ENCODE peak calls at places on chromosome 3, in eight cellular contexts. B is stomach, C is H1, M is ovary, H is sigmoid colon, A is A549, W is GM12878, Z is upper lobe of left lung. Y is an unnamed sample.

GRCh38 chr3:31635586-31635985 is 102.9 kb downstream of the STT3B start:
- DNase-seq in B (no peak), C (no peak), M (no peak), H (no peak), A (no peak), W (no peak), Z (no peak), Y (no peak)

GRCh38 chr3:133927543-133928066 is 31.9 kb upstream of the RAB6B start:
- DNase-seq in B (peak), C (no peak), M (peak), H (no peak), A (no peak), W (no peak), Z (peak), Y (no peak)

GRCh38 chr3:25527796-25528195 is 99.7 kb downstream of the RARB start:
- DNase-seq in B (no peak), C (no peak), M (no peak), H (no peak), A (no peak), W (no peak), Z (no peak), Y (no peak)

GRCh38 chr3:53715815-53716483 is 130.3 kb downstream of the CHDH start:
- DNase-seq in B (peak), C (no peak), M (no peak), H (no peak), A (no peak), W (no peak), Z (no peak), Y (no peak)

GRCh38 chr3:116445291-116445841 is at the start of gene LSAMP:
- DNase-seq in B (no peak), C (peak), M (peak), H (peak), A (no peak), W (no peak), Z (peak), Y (no peak)

GRCh38 chr3:20837676-20838302 is 651.8 kb upstream of the SGO1 start:
- DNase-seq in B (peak), C (no peak), M (no peak), H (no peak), A (no peak), W (no peak), Z (no peak), Y (no peak)

GRCh38 chr3:134252766-134253165 is 2.1 kb upstream of the RYK start:
- DNase-seq in B (no peak), C (no peak), M (no peak), H (no peak), A (no peak), W (no peak), Z (no peak), Y (no peak)

GRCh38 chr3:31105438-31106077 is 211.1 kb upstream of the GADL1 start:
- DNase-seq in B (no peak), C (no peak), M (no peak), H (no peak), A (peak), W (no peak), Z (no peak), Y (no peak)

GRCh38 chr3:100650651-100651611 is 41.5 kb downstream of the ADGRG7 start:
- DNase-seq in B (no peak), C (no peak), M (no peak), H (no peak), A (peak), W (peak), Z (no peak), Y (no peak)

GRCh38 chr3:127074900-127075360 is 92.0 kb downstream of the PLXNA1 start:
- DNase-seq in B (no peak), C (no peak), M (no peak), H (peak), A (no peak), W (peak), Z (no peak), Y (no peak)

GRCh38 chr3:175179055-175179454 is 319.9 kb downstream of the NAALADL2 start:
- DNase-seq in B (no peak), C (no peak), M (no peak), H (no peak), A (peak), W (no peak), Z (no peak), Y (no peak)

GRCh38 chr3:30943206-30943605 is 48.7 kb upstream of the GADL1 start:
- DNase-seq in B (no peak), C (no peak), M (no peak), H (no peak), A (no peak), W (no peak), Z (no peak), Y (no peak)

GRCh38 chr3:52805270-52806039 is 10.9 kb downstream of the ITIH3 start:
- DNase-seq in B (no peak), C (no peak), M (no peak), H (no peak), A (no peak), W (no peak), Z (no peak), Y (no peak)

GRCh38 chr3:14804835-14805780 is 13.7 kb upstream of the FGD5 start:
- DNase-seq in B (no peak), C (no peak), M (no peak), H (no peak), A (no peak), W (no peak), Z (no peak), Y (no peak)

GRCh38 chr3:30610702-30611410 is 4.5 kb downstream of the TGFBR2 start:
- DNase-seq in B (no peak), C (no peak), M (no peak), H (no peak), A (no peak), W (no peak), Z (no peak), Y (no peak)

GRCh38 chr3:67109651-67110204 is 111.6 kb downstream of the KBTBD8 start:
- DNase-seq in B (no peak), C (no peak), M (no peak), H (peak), A (peak), W (no peak), Z (no peak), Y (no peak)

GRCh38 chr3:11272913-11273574 is 847 bp downstream of the ATG7 start:
- DNase-seq in B (no peak), C (no peak), M (no peak), H (no peak), A (no peak), W (no peak), Z (no peak), Y (no peak)

GRCh38 chr3:30682434-30683155 is 76.2 kb downstream of the TGFBR2 start:
- DNase-seq in B (no peak), C (no peak), M (no peak), H (no peak), A (no peak), W (no peak), Z (no peak), Y (no peak)

GRCh38 chr3:16239082-16239770 is 25.5 kb downstream of the DPH3 start:
- DNase-seq in B (no peak), C (no peak), M (no peak), H (no peak), A (no peak), W (no peak), Z (peak), Y (no peak)

GRCh38 chr3:182763896-182764295 is 29.4 kb upstream of the ATP11B start:
- DNase-seq in B (no peak), C (no peak), M (no peak), H (no peak), A (no peak), W (no peak), Z (no peak), Y (no peak)

GRCh38 chr3:171415070-171415469 is 45.1 kb downstream of the TNIK start:
- DNase-seq in B (no peak), C (no peak), M (no peak), H (no peak), A (no peak), W (no peak), Z (peak), Y (no peak)

GRCh38 chr3:84165278-84165677 is 793.5 kb upstream of the CADM2 start:
- DNase-seq in B (no peak), C (no peak), M (no peak), H (no peak), A (no peak), W (no peak), Z (no peak), Y (no peak)

GRCh38 chr3:177150970-177151627 is 46.2 kb downstream of the TBL1XR1 start:
- DNase-seq in B (no peak), C (no peak), M (no peak), H (no peak), A (peak), W (peak), Z (no peak), Y (no peak)

GRCh38 chr3:87674397-87675161 is 384.2 kb downstream of the CGGBP1 start:
- DNase-seq in B (no peak), C (no peak), M (no peak), H (no peak), A (no peak), W (peak), Z (no peak), Y (no peak)

GRCh38 chr3:120637836-120638559 is 41.9 kb downstream of the NDUFB4 start:
- DNase-seq in B (no peak), C (no peak), M (no peak), H (no peak), A (no peak), W (no peak), Z (peak), Y (no peak)

GRCh38 chr3:57983734-57984518 is 24.3 kb upstream of the FLNB start:
- DNase-seq in B (peak), C (no peak), M (peak), H (peak), A (peak), W (peak), Z (peak), Y (no peak)

GRCh38 chr3:43338295-43338694 is 52.0 kb downstream of the SNRK start:
- DNase-seq in B (no peak), C (no peak), M (no peak), H (no peak), A (peak), W (no peak), Z (no peak), Y (no peak)

GRCh38 chr3:38960042-38960622 is 91.6 kb downstream of the SCN11A start:
- DNase-seq in B (no peak), C (no peak), M (no peak), H (no peak), A (no peak), W (no peak), Z (no peak), Y (no peak)

GRCh38 chr3:109328202-109328601 is 9.1 kb downstream of the DPPA4 start:
- DNase-seq in B (no peak), C (no peak), M (no peak), H (no peak), A (no peak), W (no peak), Z (no peak), Y (no peak)

GRCh38 chr3:117510396-117510795 is 800.8 kb downstream of the TUSC7 start:
- DNase-seq in B (no peak), C (no peak), M (no peak), H (no peak), A (no peak), W (no peak), Z (no peak), Y (no peak)

GRCh38 chr3:159761377-159761776 is 227.3 kb upstream of the IL12A start:
- DNase-seq in B (peak), C (no peak), M (peak), H (peak), A (peak), W (no peak), Z (peak), Y (no peak)

GRCh38 chr3:117036259-117036799 is 326.8 kb downstream of the TUSC7 start:
- DNase-seq in B (no peak), C (no peak), M (no peak), H (peak), A (no peak), W (no peak), Z (peak), Y (peak)

GRCh38 chr3:196227629-196228493 is 11.5 kb downstream of the SLC51A start:
- DNase-seq in B (no peak), C (no peak), M (peak), H (peak), A (no peak), W (no peak), Z (no peak), Y (no peak)

GRCh38 chr3:58568572-58569286 is 8.5 kb downstream of the FAM107A start:
- DNase-seq in B (peak), C (no peak), M (peak), H (peak), A (peak), W (peak), Z (peak), Y (peak)

GRCh38 chr3:10505791-10506585 is 602 bp upstream of the ATP2B2 start:
- DNase-seq in B (no peak), C (no peak), M (no peak), H (no peak), A (no peak), W (no peak), Z (no peak), Y (no peak)

GRCh38 chr3:129445472-129445871 is 5.4 kb downstream of the IFT122 start:
- DNase-seq in B (no peak), C (no peak), M (no peak), H (no peak), A (no peak), W (no peak), Z (no peak), Y (no peak)

DNA sequence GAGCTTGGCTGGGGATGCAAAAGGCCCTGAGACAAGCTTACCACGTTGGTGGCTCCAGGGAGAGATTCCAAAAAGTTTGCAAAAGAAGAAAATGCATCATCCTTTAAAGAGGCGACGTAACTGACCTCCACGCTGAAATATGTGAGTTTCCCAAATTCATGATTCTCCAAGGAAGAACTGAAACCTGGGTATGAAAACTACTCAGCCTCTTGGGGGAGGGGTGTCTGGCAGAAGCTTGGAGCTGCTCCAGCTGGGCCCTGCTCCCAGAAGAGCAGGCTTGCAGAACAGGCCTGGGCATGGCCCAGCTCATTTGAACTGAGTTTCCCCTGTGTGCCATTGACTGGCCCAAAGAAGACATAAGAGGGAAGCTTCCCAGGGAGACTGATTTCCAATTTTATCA is 20.5 kb downstream of the CPN2 start:
- DNase-seq in B (peak), C (no peak), M (no peak), H (no peak), A (no peak), W (no peak), Z (peak), Y (no peak)
- TF ChIP-seq EP300 in B (no peak), C (no peak), M (no peak), H (no peak), A (no peak), W (no peak), Z (no peak), Y (no peak)

GRCh38 chr3:192091831-192092230 is 630.9 kb downstream of the PYDC2 start:
- DNase-seq in B (no peak), C (no peak), M (no peak), H (no peak), A (no peak), W (no peak), Z (no peak), Y (no peak)
- TF ChIP-seq EP300 in B (no peak), C (no peak), M (no peak), H (no peak), A (no peak), W (no peak), Z (no peak), Y (no peak)

DNA sequence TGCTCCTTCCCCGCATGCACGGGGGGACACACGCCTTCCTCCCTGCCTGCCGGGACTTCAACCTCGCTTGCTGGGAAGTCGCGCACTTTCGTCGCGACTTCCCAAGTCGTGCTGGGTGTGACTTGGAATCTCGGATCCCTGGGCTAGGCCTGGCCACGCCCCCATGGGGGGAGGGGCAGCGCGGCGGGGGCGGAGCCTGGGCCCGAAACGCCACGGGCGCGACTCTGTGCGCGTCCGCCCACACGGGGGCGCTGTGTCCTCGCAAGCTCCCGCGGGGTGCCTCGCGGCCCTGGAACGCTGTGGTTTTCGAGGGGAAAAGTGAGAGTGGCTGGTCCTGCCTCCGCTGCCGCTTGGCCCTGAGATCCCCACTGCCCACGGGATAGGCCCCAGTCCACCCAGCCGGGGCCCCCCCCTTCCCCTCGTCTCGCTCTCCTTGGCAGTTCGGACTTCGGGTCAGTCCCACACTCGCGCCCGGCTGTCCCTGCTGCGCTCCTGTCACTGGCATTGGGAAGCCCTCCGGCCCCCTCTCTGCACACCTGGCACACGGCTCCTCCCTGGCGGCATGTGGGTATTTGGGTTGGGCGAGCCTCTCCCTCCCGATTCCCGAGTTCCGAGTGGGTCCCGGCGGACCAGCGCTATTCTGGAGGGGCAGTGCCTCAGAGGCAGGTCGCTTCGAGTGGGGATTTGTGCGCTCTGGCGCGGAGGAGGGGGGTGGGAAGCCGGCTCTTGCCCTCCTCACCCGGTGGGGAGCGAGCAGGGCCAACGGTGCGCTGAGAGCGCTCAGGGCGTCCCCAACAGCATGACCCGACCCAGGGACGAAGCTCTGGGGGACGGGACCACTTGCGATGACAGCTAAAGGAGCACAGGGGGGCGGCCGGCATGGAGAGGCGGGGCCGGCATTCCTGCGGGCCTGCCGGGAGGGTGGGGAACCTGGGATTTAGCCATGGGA is 23.6 kb downstream of the SEC61A1 start:
- DNase-seq in B (peak), C (peak), M (peak), H (peak), A (peak), W (no peak), Z (peak), Y (peak)
- TF ChIP-seq EP300 in B (no peak), C (no peak), M (no peak), H (no peak), A (no peak), W (no peak), Z (no peak), Y (peak)

GRCh38 chr3:114194750-114195149 is 15.9 kb upstream of the DRD3 start:
- DNase-seq in B (no peak), C (no peak), M (no peak), H (no peak), A (no peak), W (no peak), Z (no peak), Y (no peak)

GRCh38 chr3:114192141-114192540 is 13.3 kb upstream of the DRD3 start:
- DNase-seq in B (no peak), C (no peak), M (no peak), H (no peak), A (no peak), W (no peak), Z (no peak), Y (no peak)
- TF ChIP-seq EP300 in B (no peak), C (no peak), M (no peak), H (no peak), A (no peak), W (no peak), Z (no peak), Y (no peak)

GRCh38 chr3:136893848-136894443 is 31.9 kb downstream of the NCK1 start:
- DNase-seq in B (no peak), C (no peak), M (no peak), H (no peak), A (peak), W (no peak), Z (no peak), Y (no peak)
- TF ChIP-seq EP300 in B (no peak), C (no peak), M (no peak), H (no peak), A (no peak), W (no peak), Z (peak), Y (no peak)

DNA sequence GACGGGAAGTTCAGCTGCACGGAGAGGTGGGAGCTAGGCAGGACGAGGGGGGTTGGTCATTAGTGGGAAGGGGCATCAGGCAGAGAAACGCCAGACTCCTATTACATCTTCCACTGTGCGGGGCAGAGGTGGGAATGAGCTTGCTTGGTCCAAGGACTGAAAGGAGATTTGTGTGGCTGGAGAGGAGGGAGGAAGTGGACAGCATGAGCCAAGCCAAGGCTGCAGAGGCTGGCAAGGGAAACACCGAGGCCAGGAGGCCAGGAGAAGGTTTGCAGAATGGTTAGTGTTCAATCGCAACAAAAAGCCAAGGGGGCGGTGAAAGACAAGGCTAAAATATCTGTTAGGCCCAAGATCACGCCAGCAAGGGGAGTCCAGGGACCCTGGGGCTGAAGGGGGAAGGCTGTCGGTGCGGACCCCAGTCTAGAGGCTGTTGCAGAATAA is 75.9 kb downstream of the CPN2 start:
- DNase-seq in B (no peak), C (no peak), M (peak), H (peak), A (peak), W (no peak), Z (no peak), Y (no peak)
- TF ChIP-seq EP300 in B (no peak), C (no peak), M (no peak), H (no peak), A (no peak), W (no peak), Z (no peak), Y (no peak)

Y was measured in tibial nerve.